ENCODE peak calls at places on chromosome 4, in seven cellular contexts. B, D, Y, K, T, J and A are unnamed samples.

GRCh38 chr4:22129454-22130075 is 181.0 kb upstream of the KCNIP4 start:
- DNase-seq in B (no peak), D (peak), Y (no peak), K (no peak), T (no peak), J (no peak), A (no peak)

GRCh38 chr4:23369331-23369730 is 520.5 kb downstream of the PPARGC1A start:
- DNase-seq in B (no peak), D (no peak), Y (no peak), K (no peak), T (no peak), J (no peak), A (no peak)

GRCh38 chr4:13329340-13329850 is 154.7 kb downstream of the RAB28 start:
- DNase-seq in B (no peak), D (no peak), Y (no peak), K (no peak), T (no peak), J (no peak), A (no peak)

GRCh38 chr4:164252286-164252685 is 501.6 kb upstream of the SMIM31 start:
- DNase-seq in B (no peak), D (no peak), Y (no peak), K (peak), T (no peak), J (peak), A (no peak)

GRCh38 chr4:182213024-182213423 is 30.2 kb upstream of the TENM3 start:
- DNase-seq in B (no peak), D (no peak), Y (no peak), K (no peak), T (no peak), J (no peak), A (no peak)

GRCh38 chr4:158384407-158384806 is 137.3 kb upstream of the RXFP1 start:
- DNase-seq in B (no peak), D (no peak), Y (no peak), K (no peak), T (no peak), J (no peak), A (no peak)

GRCh38 chr4:177356191-177356590 is 46.5 kb downstream of the NEIL3 start:
- DNase-seq in B (no peak), D (no peak), Y (no peak), K (no peak), T (no peak), J (no peak), A (no peak)

GRCh38 chr4:12852338-12853307 is 631.5 kb downstream of the RAB28 start:
- DNase-seq in B (no peak), D (peak), Y (peak), K (no peak), T (no peak), J (no peak), A (no peak)

GRCh38 chr4:25879991-25880641 is 17.3 kb upstream of the SEL1L3 start:
- DNase-seq in B (no peak), D (no peak), Y (no peak), K (no peak), T (no peak), J (no peak), A (no peak)

GRCh38 chr4:12409507-12410190 is 981.0 kb upstream of the HS3ST1 start:
- DNase-seq in B (no peak), D (no peak), Y (no peak), K (peak), T (no peak), J (no peak), A (no peak)

GRCh38 chr4:114926508-114926907 is 186.9 kb downstream of the NDST4 start:
- DNase-seq in B (no peak), D (no peak), Y (no peak), K (no peak), T (no peak), J (no peak), A (no peak)

GRCh38 chr4:102693266-102693850 is 67.4 kb downstream of the MANBA start:
- DNase-seq in B (no peak), D (no peak), Y (no peak), K (no peak), T (no peak), J (no peak), A (no peak)

GRCh38 chr4:52588771-52589591 is 70.1 kb downstream of the USP46 start:
- DNase-seq in B (no peak), D (no peak), Y (peak), K (no peak), T (no peak), J (no peak), A (no peak)

GRCh38 chr4:4356106-4357041 is 30.5 kb upstream of the NSG1 start:
- DNase-seq in B (no peak), D (no peak), Y (no peak), K (no peak), T (no peak), J (no peak), A (no peak)

GRCh38 chr4:186622788-186623464 is 67.6 kb upstream of the MTNR1A start:
- DNase-seq in B (peak), D (no peak), Y (no peak), K (peak), T (no peak), J (no peak), A (peak)

GRCh38 chr4:100187781-100188180 is 2.5 kb downstream of the DDIT4L start:
- DNase-seq in B (no peak), D (no peak), Y (no peak), K (no peak), T (no peak), J (no peak), A (no peak)

GRCh38 chr4:174523003-174523693 is 860 bp upstream of the HPGD start:
- DNase-seq in B (no peak), D (no peak), Y (no peak), K (no peak), T (no peak), J (no peak), A (peak)

GRCh38 chr4:84495448-84496221 is 3.5 kb downstream of the NKX6-1 start:
- DNase-seq in B (no peak), D (no peak), Y (no peak), K (no peak), T (no peak), J (no peak), A (no peak)

GRCh38 chr4:169934794-169935400 is 91.3 kb downstream of the MFAP3L start:
- DNase-seq in B (no peak), D (no peak), Y (no peak), K (no peak), T (no peak), J (no peak), A (no peak)

GRCh38 chr4:22235798-22236197 is 280.1 kb downstream of the ADGRA3 start:
- DNase-seq in B (no peak), D (no peak), Y (no peak), K (no peak), T (no peak), J (no peak), A (no peak)

GRCh38 chr4:185004562-185005208 is 13.6 kb upstream of the HELT start:
- DNase-seq in B (peak), D (no peak), Y (no peak), K (no peak), T (no peak), J (no peak), A (no peak)

GRCh38 chr4:138334346-138335016 is 92.3 kb upstream of the SLC7A11 start:
- DNase-seq in B (no peak), D (no peak), Y (no peak), K (no peak), T (no peak), J (no peak), A (no peak)

GRCh38 chr4:87060957-87061356 is 126.1 kb downstream of the AFF1 start:
- DNase-seq in B (no peak), D (no peak), Y (peak), K (peak), T (no peak), J (no peak), A (no peak)

GRCh38 chr4:129570326-129570725 is 474.4 kb downstream of the C4orf33 start:
- DNase-seq in B (no peak), D (no peak), Y (no peak), K (no peak), T (no peak), J (no peak), A (no peak)

GRCh38 chr4:1907848-1908525 is 36.8 kb downstream of the NSD2 start:
- DNase-seq in B (no peak), D (no peak), Y (peak), K (no peak), T (no peak), J (no peak), A (no peak)

GRCh38 chr4:48369248-48369647 is 27.9 kb downstream of the SLAIN2 start:
- DNase-seq in B (no peak), D (no peak), Y (no peak), K (no peak), T (no peak), J (no peak), A (no peak)

GRCh38 chr4:24001945-24002640 is 112.2 kb upstream of the PPARGC1A start:
- DNase-seq in B (no peak), D (no peak), Y (no peak), K (no peak), T (no peak), J (no peak), A (no peak)

GRCh38 chr4:2686379-2687265 is 69.5 kb downstream of the TNIP2 start:
- DNase-seq in B (no peak), D (no peak), Y (no peak), K (no peak), T (no peak), J (no peak), A (no peak)

GRCh38 chr4:5636766-5637670 is 71.3 kb downstream of the EVC2 start:
- DNase-seq in B (no peak), D (no peak), Y (no peak), K (no peak), T (no peak), J (no peak), A (no peak)

GRCh38 chr4:145183023-145183422 is 2.6 kb upstream of the OTUD4 start:
- DNase-seq in B (no peak), D (no peak), Y (no peak), K (no peak), T (no peak), J (no peak), A (no peak)

GRCh38 chr4:40909363-40909876 is 159.7 kb downstream of the NSUN7 start:
- DNase-seq in B (peak), D (no peak), Y (peak), K (peak), T (peak), J (no peak), A (peak)